ENCODE peak calls at places on chromosome 20, in seven cellular contexts. H is IMR-90; F is neuronal stem cell; Y is left ventricle myocardium inferior; M is GM23248; R is adrenal gland; C is CD8-positive, alpha-beta T cell. D is an unnamed sample.
A peak's percentile ranks its signal among the peaks of the same experiment; 100 is the strongest.

GRCh38 chr20:34249291-34249690 is 8.1 kb downstream of the ASIP start:
- DNase-seq in Y (no peak), M (peak; percentile 54), C (no peak), H (peak; percentile 71), R (no peak), F (no peak), D (no peak)

GRCh38 chr20:48374986-48375715 is 452.6 kb downstream of the PREX1 start:
- DNase-seq in H (no peak), Y (no peak), R (no peak), M (no peak), C (no peak), F (no peak), D (no peak)

GRCh38 chr20:35003211-35004031 is 47.8 kb downstream of the MYH7B start:
- DNase-seq in C (no peak), H (no peak), F (no peak), M (no peak), R (no peak), Y (peak; percentile 17), D (no peak)

GRCh38 chr20:60862601-60863000 is 389.5 kb upstream of the CDH4 start:
- DNase-seq in C (no peak), Y (no peak), R (no peak), M (no peak), H (no peak), F (no peak), D (no peak)

GRCh38 chr20:31706607-31707257 is 15.9 kb downstream of the BCL2L1 start:
- DNase-seq in C (no peak), H (no peak), Y (no peak), M (no peak), F (no peak), R (no peak), D (no peak)

GRCh38 chr20:4161447-4162251 is 146.3 kb upstream of the RNF24 start:
- DNase-seq in F (no peak), C (no peak), H (no peak), Y (no peak), M (no peak), R (no peak), D (no peak)

GRCh38 chr20:62413896-62414481 is 6.9 kb upstream of the CABLES2 start:
- DNase-seq in H (no peak), Y (no peak), C (no peak), M (peak; percentile 22), F (no peak), R (no peak), D (no peak)

GRCh38 chr20:11880694-11881093 is 37.0 kb upstream of the BTBD3 start:
- DNase-seq in R (no peak), F (no peak), C (no peak), H (no peak), Y (no peak), M (no peak), D (no peak)

GRCh38 chr20:58233393-58233792 is 4.9 kb upstream of the ANKRD60 start:
- DNase-seq in H (no peak), C (no peak), F (no peak), Y (no peak), R (no peak), M (no peak), D (no peak)

GRCh38 chr20:33009214-33010132 is 2.0 kb downstream of the BPIFB2 start:
- DNase-seq in C (no peak), F (no peak), R (no peak), M (no peak), H (no peak), Y (no peak), D (no peak)

GRCh38 chr20:33648396-33649004 is 13.6 kb upstream of the C20orf144 start:
- DNase-seq in H (no peak), R (no peak), C (no peak), F (no peak), Y (peak; percentile 13), M (peak; percentile 58), D (no peak)

GRCh38 chr20:49885558-49886332 is 29.6 kb downstream of the SPATA2 start:
- DNase-seq in C (no peak), Y (no peak), H (no peak), R (peak; percentile 16), M (no peak), F (no peak), D (no peak)

GRCh38 chr20:16393836-16394235 is 179.4 kb downstream of the KIF16B start:
- DNase-seq in R (no peak), F (no peak), H (no peak), Y (no peak), C (no peak), M (no peak), D (no peak)

GRCh38 chr20:45309075-45309474 is 976 bp upstream of the MATN4 start:
- DNase-seq in F (no peak), H (no peak), C (no peak), M (no peak), R (no peak), Y (no peak), D (no peak)

GRCh38 chr20:45313065-45313695 is 5.1 kb upstream of the MATN4 start:
- DNase-seq in C (no peak), Y (no peak), R (no peak), H (no peak), F (no peak), M (no peak), D (no peak)

GRCh38 chr20:45312241-45312640 is 4.1 kb upstream of the MATN4 start:
- DNase-seq in Y (no peak), C (no peak), H (no peak), M (no peak), F (no peak), R (no peak), D (no peak)

GRCh38 chr20:45313943-45314342 is 5.8 kb upstream of the MATN4 start:
- DNase-seq in Y (no peak), C (no peak), H (no peak), M (no peak), F (no peak), R (no peak), D (no peak)

DNA sequence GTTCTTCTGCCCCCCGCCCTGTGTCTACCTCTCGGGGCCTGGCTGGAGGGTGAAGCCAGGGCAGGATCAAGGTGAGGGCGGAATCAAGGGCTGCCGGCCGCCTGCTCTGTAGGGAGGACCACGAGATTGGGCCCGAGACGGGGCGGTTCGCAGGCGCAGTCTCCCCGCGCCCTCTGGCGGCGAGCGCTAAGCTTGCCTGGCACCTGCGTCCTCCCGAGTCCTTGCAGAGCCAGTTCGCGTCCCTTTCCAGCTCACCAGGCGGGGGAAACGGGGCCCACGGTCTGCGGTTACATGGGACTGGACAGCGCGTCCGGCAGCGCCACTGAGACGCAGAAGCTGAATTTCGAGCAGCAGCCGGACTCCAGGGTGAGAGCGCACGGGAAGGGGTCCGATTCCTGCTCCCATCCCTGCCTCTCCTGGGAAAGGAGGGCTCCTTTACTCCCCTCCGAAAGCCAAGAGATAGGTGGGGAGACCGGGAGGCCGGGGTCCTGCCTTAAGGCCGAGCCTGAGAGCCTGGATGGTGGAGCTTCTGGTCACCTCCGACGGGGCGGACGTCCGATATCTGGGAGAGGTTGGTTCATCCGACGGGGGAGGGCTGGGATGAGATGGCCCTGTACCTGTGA is 3.6 kb upstream of the MATN4 start:
- DNase-seq in H (peak; percentile 42), Y (peak; percentile 40), R (peak; percentile 56), M (peak; percentile 79), C (peak; percentile 24), F (no peak), D (peak; percentile 70)
- H3K4me3 ChIP-seq in H (no peak overlapping the region), Y (no peak overlapping the region), R (no peak overlapping the region), M (no peak overlapping the region), C (no peak overlapping the region), F (no peak overlapping the region), D (no peak overlapping the region)

GRCh38 chr20:41006126-41006935 is 22.3 kb upstream of the TOP1 start:
- DNase-seq in H (no peak), Y (no peak), F (no peak), R (no peak), M (no peak), C (no peak), D (no peak)

GRCh38 chr20:41006936-41007871 is 21.4 kb upstream of the TOP1 start:
- DNase-seq in R (no peak), M (no peak), Y (no peak), C (no peak), H (no peak), F (no peak), D (no peak)

GRCh38 chr20:41005361-41005729 is 23.3 kb upstream of the TOP1 start:
- DNase-seq in R (peak; percentile 89), H (peak; percentile 98), C (no peak), Y (peak; percentile 86), F (no peak), M (peak; percentile 94), D (no peak)

GRCh38 chr20:41011551-41012067 is 17.0 kb upstream of the TOP1 start:
- DNase-seq in M (no peak), F (no peak), Y (no peak), R (no peak), H (no peak), C (no peak), D (no peak)

GRCh38 chr20:41009960-41010359 is 18.7 kb upstream of the TOP1 start:
- DNase-seq in M (no peak), Y (no peak), H (peak; percentile 69), C (no peak), F (no peak), R (no peak), D (no peak)
- H3K27ac ChIP-seq in M (no peak overlapping the region), Y (no peak overlapping the region), H (peak overlapping the region; percentile 68), C (no peak overlapping the region), F (no peak overlapping the region), R (no peak overlapping the region), D (no peak overlapping the region)

GRCh38 chr20:53161473-53161872 is 189.3 kb downstream of the TSHZ2 start:
- DNase-seq in C (no peak), H (no peak), M (no peak), F (no peak), Y (no peak), R (no peak), D (no peak)

GRCh38 chr20:53163486-53163885 is 191.3 kb downstream of the TSHZ2 start:
- DNase-seq in M (peak; percentile 97), H (peak; percentile 10), Y (no peak), F (no peak), R (no peak), C (no peak), D (no peak)

GRCh38 chr20:53164072-53164471 is 191.9 kb downstream of the TSHZ2 start:
- DNase-seq in M (no peak), H (no peak), Y (no peak), R (no peak), C (no peak), F (no peak), D (no peak)

GRCh38 chr20:53161073-53161472 is 188.9 kb downstream of the TSHZ2 start:
- DNase-seq in C (no peak), Y (no peak), H (no peak), R (no peak), M (no peak), F (no peak), D (no peak)

DNA sequence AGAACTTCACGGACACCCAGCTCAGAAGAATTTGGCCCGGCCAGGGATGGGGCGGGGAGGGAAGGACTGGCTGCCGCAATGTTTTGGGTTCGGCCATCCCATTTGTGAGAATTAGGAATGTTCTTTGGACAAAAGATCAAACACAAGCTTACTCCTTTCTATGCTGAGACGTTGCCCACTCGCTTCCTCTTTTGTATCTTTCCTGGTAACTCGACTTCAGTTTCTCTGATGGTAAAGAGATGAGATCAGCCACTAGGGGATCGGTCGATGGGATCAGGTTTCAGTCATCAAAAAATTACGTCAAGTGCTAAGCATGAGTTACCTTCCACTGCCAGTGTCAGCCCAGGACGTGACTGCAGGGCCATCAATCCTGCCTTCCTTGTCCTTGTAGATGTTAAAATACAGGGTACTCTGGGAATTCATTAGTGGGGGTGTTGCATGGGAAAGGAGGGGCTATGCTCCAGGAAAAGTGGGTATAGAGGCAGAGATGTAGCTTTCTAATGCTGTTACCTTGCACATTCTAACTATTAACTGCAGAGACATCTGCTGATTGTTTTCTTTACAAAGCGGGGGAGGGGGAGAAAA is 190.2 kb downstream of the TSHZ2 start:
- DNase-seq in F (peak; percentile 48), H (peak; percentile 47), Y (peak; percentile 29), R (peak; percentile 63), C (no peak), M (peak; percentile 86), D (no peak)
- H3K4me3 ChIP-seq in F (peak overlapping the region; percentile 26), H (no peak overlapping the region), Y (peak overlapping the region; percentile 36), R (no peak overlapping the region), C (no peak overlapping the region), M (peak overlapping the region; percentile 64), D (no peak overlapping the region)

GRCh38 chr20:36121981-36122930 is 32.3 kb upstream of the EPB41L1 start:
- DNase-seq in Y (no peak), H (no peak), M (no peak), F (no peak), R (no peak), C (no peak), D (no peak)
- H3K27ac ChIP-seq in Y (no peak overlapping the region), H (no peak overlapping the region), M (no peak overlapping the region), F (no peak overlapping the region), R (no peak overlapping the region), C (no peak overlapping the region), D (no peak overlapping the region)